ENCODE peak calls at places on chromosomes 16 and 17, in five cellular contexts. V is mesothelial cell of epicardium; O is stimulated activated CD4-positive, alpha-beta T cell treated with anti-CD3 and anti-CD28 coated beads, Interleukin-15, amount 100 ng/mL, for 48 hours; K is glutamatergic neuron; A is brain microvascular endothelial cell. B is an unnamed sample.

GRCh38 chr17:68296217-68297140 is 5.2 kb downstream of the ARSG start:
- DNase-seq in V (no peak), O (peak), K (no peak), A (no peak), B (peak)

GRCh38 chr16:57013268-57013667 is 23.9 kb downstream of the NLRC5 start:
- DNase-seq in V (no peak), O (no peak), K (no peak), A (no peak), B (no peak)

GRCh38 chr17:40862985-40863733 is 3.9 kb downstream of the KRT12 start:
- DNase-seq in V (no peak), O (no peak), K (peak), A (no peak), B (no peak)

GRCh38 chr17:40827746-40828453 is 5.5 kb upstream of the KRT10 start:
- DNase-seq in V (no peak), O (no peak), K (no peak), A (peak), B (no peak)

GRCh38 chr16:66878067-66878466 is 2.2 kb upstream of the PDP2 start:
- DNase-seq in V (no peak), O (peak), K (no peak), A (no peak), B (no peak)

GRCh38 chr16:48126801-48127644 is 28.8 kb downstream of the ABCC12 start:
- DNase-seq in V (no peak), O (no peak), K (no peak), A (peak), B (no peak)

GRCh38 chr17:76871668-76872067 is 3.5 kb downstream of the MGAT5B start:
- DNase-seq in V (no peak), O (no peak), K (no peak), A (no peak), B (no peak)

GRCh38 chr17:80063815-80064585 is 27.6 kb downstream of the CCDC40 start:
- DNase-seq in V (no peak), O (no peak), K (no peak), A (peak), B (no peak)

GRCh38 chr16:56625140-56625942 is at the start of gene MT1E:
- DNase-seq in V (no peak), O (peak), K (peak), A (peak), B (no peak)

GRCh38 chr16:13036600-13036999 is 135.2 kb downstream of the SHISA9 start:
- DNase-seq in V (peak), O (peak), K (no peak), A (peak), B (no peak)

GRCh38 chr17:48011405-48012150 is 26.0 kb downstream of the COPZ2 start:
- DNase-seq in V (no peak), O (no peak), K (peak), A (peak), B (no peak)

GRCh38 chr16:58499615-58500328 is at the start of gene NDRG4:
- DNase-seq in V (peak), O (peak), K (peak), A (peak), B (no peak)

GRCh38 chr17:16934836-16935235 is 37.1 kb downstream of the TNFRSF13B start:
- DNase-seq in V (no peak), O (no peak), K (no peak), A (no peak), B (no peak)

GRCh38 chr17:68291836-68292688 is 767 bp downstream of the ARSG start:
- DNase-seq in V (peak), O (peak), K (peak), A (peak), B (peak)

GRCh38 chr17:35788504-35788998 is 6.9 kb downstream of the MMP28 start:
- DNase-seq in V (no peak), O (no peak), K (no peak), A (peak), B (no peak)

GRCh38 chr16:28863929-28864886 is 565 bp downstream of the SH2B1 start:
- DNase-seq in V (no peak), O (no peak), K (no peak), A (peak), B (no peak)

GRCh38 chr16:27048316-27048715 is 18.4 kb upstream of the C16orf82 start:
- DNase-seq in V (no peak), O (no peak), K (no peak), A (no peak), B (no peak)

GRCh38 chr17:64063766-64064224 is 43.4 kb upstream of the ICAM2 start:
- DNase-seq in V (peak), O (peak), K (peak), A (peak), B (peak)

GRCh38 chr16:269061-269796 is 6.5 kb downstream of the RGS11 start:
- DNase-seq in V (no peak), O (no peak), K (no peak), A (no peak), B (no peak)

GRCh38 chr17:48723555-48724239 is 712 bp downstream of the PRAC2 start:
- DNase-seq in V (no peak), O (no peak), K (no peak), A (no peak), B (no peak)

GRCh38 chr17:29710891-29711418 is 88.2 kb upstream of the CORO6 start:
- DNase-seq in V (no peak), O (no peak), K (no peak), A (no peak), B (no peak)

GRCh38 chr16:23283571-23283970 is 18.5 kb upstream of the SCNN1B start:
- DNase-seq in V (no peak), O (no peak), K (no peak), A (no peak), B (no peak)

GRCh38 chr16:3503513-3503912 is 2.7 kb downstream of the CLUAP1 start:
- DNase-seq in V (no peak), O (no peak), K (no peak), A (no peak), B (no peak)

GRCh38 chr17:57442914-57443571 is 186.7 kb downstream of the MSI2 start:
- DNase-seq in V (no peak), O (peak), K (no peak), A (no peak), B (no peak)

GRCh38 chr17:78748730-78749317 is 33.2 kb downstream of the CYTH1 start:
- DNase-seq in V (no peak), O (peak), K (no peak), A (no peak), B (peak)

GRCh38 chr16:86227801-86228200 is 282.5 kb upstream of the FOXF1 start:
- DNase-seq in V (no peak), O (no peak), K (no peak), A (no peak), B (no peak)

GRCh38 chr17:66426397-66427033 is 124.1 kb downstream of the PRKCA start:
- DNase-seq in V (no peak), O (peak), K (no peak), A (no peak), B (no peak)

B was measured in natural killer cell.